ENCODE peak calls at places on chromosomes 7 and 10, in eight cellular contexts. G is AG09319; E is stimulated activated CD8-positive, alpha-beta memory T cell treated with anti-CD3 and anti-CD28 coated beads, Interleukin-2, amount 100 ng/mL, for 1 hour; X is stimulated activated CD4-positive, alpha-beta T cell treated with anti-CD3 and anti-CD28 coated beads, Interleukin-2, amount 100 ng/mL, for 48 hours; O is posterior cingulate gyrus; S is CD4-positive, alpha-beta memory T cell; L is activated CD8-positive, alpha-beta memory T cell treated with anti-CD3 and anti-CD28 coated beads for 24 hours; A is caudate nucleus. T is an unnamed sample.

GRCh38 chr10:80509108-80509402 is 28.6 kb upstream of the SH2D4B start:
- DNase-seq in G (no peak), E (no peak), X (no peak), O (no peak), S (no peak), L (no peak), A (no peak), T (no peak)

GRCh38 chr10:119409906-119410305 is 132.6 kb downstream of the RGS10 start:
- DNase-seq in G (no peak), E (no peak), X (no peak), O (no peak), S (no peak), L (no peak), A (no peak), T (no peak)

GRCh38 chr7:81339946-81340345 is 421.1 kb upstream of the SEMA3C start:
- DNase-seq in G (no peak), E (no peak), X (no peak), O (no peak), S (no peak), L (no peak), A (no peak), T (no peak)

GRCh38 chr10:113520606-113521481 is 32.0 kb upstream of the HABP2 start:
- DNase-seq in G (peak; percentile 80), E (no peak), X (peak; percentile 4), O (peak; percentile 70), S (no peak), L (peak; percentile 56), A (peak; percentile 2), T (peak; percentile 60)

GRCh38 chr7:127578036-127578684 is 7.2 kb downstream of the GCC1 start:
- DNase-seq in G (no peak), E (no peak), X (no peak), O (no peak), S (no peak), L (no peak), A (no peak), T (no peak)

GRCh38 chr10:77424257-77424656 is 213.4 kb downstream of the KCNMA1 start:
- DNase-seq in G (no peak), E (no peak), X (no peak), O (no peak), S (no peak), L (no peak), A (no peak), T (no peak)

GRCh38 chr10:117552759-117553158 is 10.2 kb downstream of the EMX2 start:
- DNase-seq in G (no peak), E (no peak), X (no peak), O (no peak), S (no peak), L (no peak), A (no peak), T (no peak)

GRCh38 chr7:47285860-47286491 is 295.9 kb downstream of the TNS3 start:
- DNase-seq in G (peak; percentile 93), E (no peak), X (no peak), O (no peak), S (no peak), L (no peak), A (no peak), T (no peak)

GRCh38 chr7:47600199-47601118 is 18.5 kb upstream of the TNS3 start:
- DNase-seq in G (no peak), E (no peak), X (no peak), O (no peak), S (no peak), L (no peak), A (no peak), T (no peak)

GRCh38 chr7:29894238-29894637 is 87.9 kb downstream of the WIPF3 start:
- DNase-seq in G (no peak), E (no peak), X (no peak), O (no peak), S (no peak), L (no peak), A (no peak), T (no peak)

GRCh38 chr7:42314696-42315095 is 77.7 kb upstream of the GLI3 start:
- DNase-seq in G (no peak), E (no peak), X (no peak), O (no peak), S (no peak), L (no peak), A (no peak), T (no peak)

GRCh38 chr10:14116837-14117236 is 213.9 kb downstream of the FRMD4A start:
- DNase-seq in G (no peak), E (no peak), X (no peak), O (no peak), S (no peak), L (no peak), A (no peak), T (no peak)

GRCh38 chr10:119416855-119417254 is 125.7 kb downstream of the RGS10 start:
- DNase-seq in G (no peak), E (peak; percentile 52), X (peak; percentile 61), O (peak; percentile 84), S (peak; percentile 62), L (peak; percentile 88), A (no peak), T (peak; percentile 62)

GRCh38 chr10:80518807-80519360 is 18.8 kb upstream of the SH2D4B start:
- DNase-seq in G (no peak), E (no peak), X (no peak), O (no peak), S (no peak), L (no peak), A (no peak), T (no peak)

GRCh38 chr7:2299853-2300512 is 14.3 kb downstream of the SNX8 start:
- DNase-seq in G (no peak), E (no peak), X (no peak), O (peak; percentile 3), S (no peak), L (no peak), A (no peak), T (no peak)